ENCODE peak calls at places on chromosomes 16 and 17, in four cellular contexts. V is lower lobe of right lung, H is H9, F is neural crest cell. K is an unnamed sample.

GRCh38 chr17:29124135-29124930 is 55.9 kb downstream of the MYO18A start:
- DNase-seq in V (no peak), H (peak; percentile 75), F (peak; percentile 39), K (no peak)

GRCh38 chr16:47213761-47214440 is 70.2 kb upstream of the NETO2 start:
- DNase-seq in V (no peak), H (no peak), F (no peak), K (no peak)

GRCh38 chr16:78127130-78127529 is 27.7 kb downstream of the WWOX start:
- DNase-seq in V (no peak), H (no peak), F (no peak), K (no peak)

GRCh38 chr16:90078594-90078895 is 1.4 kb upstream of the PRDM7 start:
- DNase-seq in V (no peak), H (no peak), F (no peak), K (no peak)

GRCh38 chr16:77212736-77213541 is 13.7 kb downstream of the SYCE1L start:
- DNase-seq in V (peak; percentile 80), H (peak; percentile 85), F (peak; percentile 69), K (no peak)

GRCh38 chr16:53504161-53504663 is 1.2 kb upstream of the AKTIP start:
- DNase-seq in V (peak; percentile 60), H (no peak), F (peak; percentile 14), K (no peak)

GRCh38 chr16:85735225-85735722 is 15.6 kb downstream of the C16orf74 start:
- DNase-seq in V (no peak), H (no peak), F (no peak), K (no peak)

GRCh38 chr17:44865231-44865660 is 17.6 kb downstream of the HIGD1B start:
- DNase-seq in V (peak; percentile 61), H (peak; percentile 74), F (peak; percentile 85), K (peak; percentile 76)

GRCh38 chr16:842061-842476 is 41.5 kb upstream of the GNG13 start:
- DNase-seq in V (no peak), H (no peak), F (no peak), K (no peak)

GRCh38 chr17:78113804-78114785 is 14.5 kb downstream of the TMC6 start:
- DNase-seq in V (no peak), H (no peak), F (no peak), K (no peak)

GRCh38 chr16:27748868-27749546 is 199.1 kb downstream of the KATNIP start:
- DNase-seq in V (peak; percentile 47), H (peak; percentile 75), F (no peak), K (no peak)

GRCh38 chr17:39729280-39729851 is 966 bp downstream of the MIEN1 start:
- DNase-seq in V (no peak), H (no peak), F (no peak), K (no peak)

GRCh38 chr16:63623551-63624039 is 1498.3 kb downstream of the CDH11 start:
- DNase-seq in V (no peak), H (no peak), F (no peak), K (no peak)

GRCh38 chr16:3101841-3102470 is 2.9 kb upstream of the ZSCAN10 start:
- DNase-seq in V (no peak), H (peak; percentile 93), F (no peak), K (no peak)

GRCh38 chr17:5226940-5227878 is 7.5 kb downstream of the SCIMP start:
- DNase-seq in V (peak; percentile 70), H (no peak), F (no peak), K (no peak)

GRCh38 chr16:84553873-84554399 is 49.5 kb upstream of the MEAK7 start:
- DNase-seq in V (peak; percentile 9), H (no peak), F (no peak), K (no peak)

GRCh38 chr16:87708181-87708580 is 57.6 kb downstream of the KLHDC4 start:
- DNase-seq in V (no peak), H (no peak), F (no peak), K (no peak)

GRCh38 chr17:71828182-71828596 is 292.6 kb upstream of the SOX9 start:
- DNase-seq in V (no peak), H (peak; percentile 97), F (peak; percentile 49), K (no peak)

GRCh38 chr17:60971515-60972369 is 294.1 kb downstream of the BCAS3 start:
- DNase-seq in V (no peak), H (peak; percentile 64), F (peak; percentile 41), K (no peak)

GRCh38 chr16:11550651-11551498 is 35.8 kb downstream of the LITAF start:
- DNase-seq in V (no peak), H (no peak), F (no peak), K (no peak)

GRCh38 chr17:10197721-10198508 is 491 bp downstream of the GAS7 start:
- DNase-seq in V (peak; percentile 57), H (peak; percentile 49), F (peak; percentile 30), K (peak; percentile 70)

GRCh38 chr16:52035406-52035805 is 511.5 kb downstream of the TOX3 start:
- DNase-seq in V (no peak), H (no peak), F (no peak), K (no peak)

GRCh38 chr16:78220571-78220970 is 121.1 kb downstream of the WWOX start:
- DNase-seq in V (no peak), H (no peak), F (no peak), K (no peak)

DNA sequence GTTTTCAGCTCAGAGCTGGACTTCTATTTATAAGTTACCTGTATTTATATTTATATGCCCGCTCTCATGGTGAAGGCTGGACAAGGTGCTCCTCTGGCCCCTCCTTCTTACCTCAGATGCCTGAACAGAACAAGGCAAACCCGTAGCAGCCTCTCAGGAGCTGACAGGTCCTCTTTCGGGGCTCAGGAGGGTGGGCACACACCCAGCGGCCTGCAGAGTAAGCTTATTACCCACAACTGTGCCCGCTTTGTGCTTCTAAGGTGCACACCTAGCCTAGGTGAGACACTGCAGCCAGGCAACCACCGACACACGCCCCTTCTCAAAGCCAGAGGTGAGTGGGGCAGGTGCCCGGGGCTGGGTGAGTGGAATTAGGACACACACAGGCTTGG is 5.3 kb downstream of the NKIRAS2 start:
- DNase-seq in V (no peak), H (no peak), F (no peak), K (no peak)
- TF ChIP-seq CTCF in V (no peak), H (no peak), F (no peak), K (no peak)

DNA sequence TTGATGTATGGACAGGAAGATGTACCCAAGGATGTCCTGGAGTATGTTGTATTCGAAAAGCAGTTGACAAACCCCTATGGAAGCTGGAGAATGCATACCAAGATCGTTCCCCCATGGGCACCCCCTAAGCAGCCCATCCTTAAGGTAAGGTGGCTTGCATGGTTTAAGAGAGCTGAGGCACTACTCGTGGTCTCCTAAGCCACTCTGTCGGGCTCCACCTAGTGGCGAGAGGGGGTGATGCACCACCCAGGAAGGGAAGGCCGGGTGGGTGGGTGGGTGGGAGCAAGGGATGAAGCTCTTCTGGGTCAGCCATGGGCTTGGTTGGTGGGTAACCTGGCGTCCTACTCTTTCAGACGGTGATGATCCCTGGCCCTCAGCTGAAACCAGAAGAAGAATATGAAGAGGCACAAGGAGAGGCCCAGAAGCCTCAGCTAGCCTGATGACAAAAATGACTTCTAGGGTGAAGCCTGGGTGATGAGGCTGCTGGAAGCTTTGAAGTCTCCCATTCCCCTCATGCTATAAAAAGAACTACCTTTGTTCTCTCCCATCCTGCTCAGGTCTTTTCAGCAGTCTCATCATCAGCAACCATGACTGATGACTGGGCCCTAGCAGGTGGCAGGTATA is 21.5 kb downstream of the GPR179 start:
- DNase-seq in V (peak; percentile 78), H (peak; percentile 74), F (peak; percentile 74), K (peak; percentile 75)
- TF ChIP-seq CTCF in V (peak; percentile 90), H (peak; percentile 82), F (peak; percentile 81), K (peak; percentile 83)

DNA sequence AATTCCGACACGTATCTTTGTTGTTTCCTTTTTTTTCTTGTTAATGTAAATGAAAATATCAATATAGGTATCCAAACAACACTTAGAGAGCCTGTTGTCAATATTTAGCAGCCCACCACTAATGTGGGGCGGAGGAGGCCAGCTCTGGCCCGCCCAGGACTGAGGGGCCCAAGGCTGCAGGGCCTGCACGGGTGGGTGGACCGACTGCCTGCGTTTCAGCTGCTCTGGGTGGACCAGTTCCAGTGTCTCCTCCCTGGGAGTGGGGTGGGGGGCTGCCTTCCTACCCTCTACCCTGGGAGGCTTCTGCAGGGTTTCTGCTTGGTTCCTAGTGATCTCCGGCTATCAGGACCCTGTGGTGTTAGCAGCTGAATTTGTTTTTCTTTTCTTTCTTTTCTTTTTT is 15.9 kb upstream of the ADGRG1 start:
- DNase-seq in V (no peak), H (peak; percentile 14), F (no peak), K (no peak)
- TF ChIP-seq CTCF in V (no peak), H (no peak), F (no peak), K (no peak)

GRCh38 chr16:6576646-6577045 is 756.0 kb upstream of the RBFOX1 start:
- DNase-seq in V (no peak), H (no peak), F (no peak), K (no peak)

GRCh38 chr16:6571044-6571443 is 761.6 kb upstream of the RBFOX1 start:
- DNase-seq in V (no peak), H (peak; percentile 49), F (no peak), K (no peak)

GRCh38 chr16:6574146-6574545 is 758.5 kb upstream of the RBFOX1 start:
- DNase-seq in V (no peak), H (no peak), F (no peak), K (no peak)

GRCh38 chr16:6570520-6570919 is 762.1 kb upstream of the RBFOX1 start:
- DNase-seq in V (no peak), H (no peak), F (no peak), K (no peak)

GRCh38 chr16:6573577-6573976 is 759.1 kb upstream of the RBFOX1 start:
- DNase-seq in V (no peak), H (peak; percentile 74), F (peak; percentile 28), K (no peak)
- TF ChIP-seq CTCF in V (peak; percentile 12), H (peak; percentile 60), F (peak; percentile 58), K (peak; percentile 65)

K was measured in type B pancreatic cell.